ENCODE peak calls at places on chromosomes 11 and 22, in four cellular contexts. One of them, this sample, is unnamed.

GRCh38 chr11:46108752-46109151 is 12.5 kb downstream of the PHF21A start:
- DNase-seq in right atrium auricular region: no peak
- DNase-seq in NB4: no peak
- DNase-seq in Peyer's patch: no peak
- DNase-seq in this sample: no peak

GRCh38 chr22:42202669-42203068 is 67.8 kb downstream of the TCF20 start:
- DNase-seq in right atrium auricular region: no peak
- DNase-seq in NB4: peak
- DNase-seq in Peyer's patch: no peak
- DNase-seq in this sample: no peak

GRCh38 chr11:86160546-86161149 is 83.9 kb upstream of the EED start:
- DNase-seq in right atrium auricular region: no peak
- DNase-seq in Peyer's patch: no peak
- DNase-seq in NB4: no peak
- DNase-seq in this sample: no peak

GRCh38 chr11:57648791-57649735 is 649 bp downstream of the YPEL4 start:
- DNase-seq in right atrium auricular region: no peak
- DNase-seq in NB4: no peak
- DNase-seq in Peyer's patch: no peak
- DNase-seq in this sample: no peak

GRCh38 chr11:122937978-122938377 is 43.7 kb downstream of the BSX start:
- DNase-seq in Peyer's patch: no peak
- DNase-seq in NB4: no peak
- DNase-seq in right atrium auricular region: no peak
- DNase-seq in this sample: no peak

GRCh38 chr11:16841984-16842383 is 103.5 kb downstream of the C11orf58 start:
- DNase-seq in Peyer's patch: no peak
- DNase-seq in NB4: no peak
- DNase-seq in right atrium auricular region: no peak
- DNase-seq in this sample: peak

GRCh38 chr11:66687831-66688281 is 10.2 kb upstream of the RBM4B start:
- DNase-seq in right atrium auricular region: no peak
- DNase-seq in Peyer's patch: no peak
- DNase-seq in NB4: no peak
- DNase-seq in this sample: no peak

GRCh38 chr22:41576877-41577276 is 12.8 kb downstream of the PMM1 start:
- DNase-seq in right atrium auricular region: no peak
- DNase-seq in Peyer's patch: peak
- DNase-seq in NB4: peak
- DNase-seq in this sample: peak

GRCh38 chr22:44586337-44586990 is 88.4 kb upstream of the RTL6 start:
- DNase-seq in NB4: no peak
- DNase-seq in right atrium auricular region: no peak
- DNase-seq in Peyer's patch: no peak
- DNase-seq in this sample: no peak

GRCh38 chr11:92667446-92668165 is 301.8 kb upstream of the MTNR1B start:
- DNase-seq in Peyer's patch: no peak
- DNase-seq in right atrium auricular region: no peak
- DNase-seq in NB4: no peak
- DNase-seq in this sample: no peak

GRCh38 chr22:36224245-36224644 is 15.1 kb downstream of the APOL2 start:
- DNase-seq in Peyer's patch: no peak
- DNase-seq in right atrium auricular region: no peak
- DNase-seq in NB4: no peak
- DNase-seq in this sample: no peak

GRCh38 chr22:31661851-31662667 is at the start of gene PISD:
- DNase-seq in right atrium auricular region: peak
- DNase-seq in Peyer's patch: peak
- DNase-seq in NB4: peak
- DNase-seq in this sample: peak
- TF ChIP-seq CTCF in right atrium auricular region: no peak
- TF ChIP-seq CTCF in Peyer's patch: no peak
- TF ChIP-seq CTCF in NB4: no peak
- TF ChIP-seq CTCF in this sample: no peak

GRCh38 chr22:26169312-26170111 is at the start of gene SEZ6L:
- DNase-seq in right atrium auricular region: no peak
- DNase-seq in Peyer's patch: no peak
- DNase-seq in NB4: peak
- DNase-seq in this sample: peak

GRCh38 chr22:26168934-26169311 is 339 bp upstream of the SEZ6L start:
- DNase-seq in Peyer's patch: no peak
- DNase-seq in NB4: no peak
- DNase-seq in right atrium auricular region: no peak
- DNase-seq in this sample: no peak

GRCh38 chr22:26168199-26168915 is 905 bp upstream of the SEZ6L start:
- DNase-seq in NB4: peak
- DNase-seq in right atrium auricular region: no peak
- DNase-seq in Peyer's patch: no peak
- DNase-seq in this sample: no peak

GRCh38 chr22:26170795-26171194 is 1.5 kb downstream of the SEZ6L start:
- DNase-seq in NB4: peak
- DNase-seq in right atrium auricular region: no peak
- DNase-seq in Peyer's patch: no peak
- DNase-seq in this sample: no peak

DNA sequence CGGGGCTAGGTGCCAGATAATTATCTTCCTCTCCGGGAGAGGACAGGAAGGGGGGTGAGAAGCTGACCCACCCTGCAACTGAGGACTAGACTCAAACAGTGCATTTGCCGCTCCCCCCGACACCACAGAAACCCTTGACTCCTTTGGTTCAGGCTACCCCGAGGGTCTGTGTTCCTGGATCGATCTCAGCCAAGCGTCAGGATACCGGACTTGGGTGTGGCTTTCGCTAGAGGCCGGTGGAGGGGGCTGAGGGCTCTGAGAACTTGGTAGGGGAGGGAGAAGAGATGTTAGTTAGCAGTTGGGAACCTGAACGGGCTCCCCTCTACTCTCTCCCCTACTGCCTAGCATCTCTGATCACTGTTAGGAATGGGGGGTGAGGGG is 840 bp downstream of the SEZ6L start:
- DNase-seq in right atrium auricular region: no peak
- DNase-seq in NB4: peak
- DNase-seq in Peyer's patch: no peak
- DNase-seq in this sample: no peak
- H3K4me3 ChIP-seq in right atrium auricular region: peak
- H3K4me3 ChIP-seq in NB4: no peak
- H3K4me3 ChIP-seq in Peyer's patch: peak
- H3K4me3 ChIP-seq in this sample: no peak

GRCh38 chr11:105456950-105457349 is 152.9 kb upstream of the GRIA4 start:
- DNase-seq in NB4: peak
- DNase-seq in right atrium auricular region: no peak
- DNase-seq in Peyer's patch: no peak
- DNase-seq in this sample: no peak
- TF ChIP-seq CTCF in NB4: peak
- TF ChIP-seq CTCF in right atrium auricular region: no peak
- TF ChIP-seq CTCF in Peyer's patch: no peak
- TF ChIP-seq CTCF in this sample: peak

DNA sequence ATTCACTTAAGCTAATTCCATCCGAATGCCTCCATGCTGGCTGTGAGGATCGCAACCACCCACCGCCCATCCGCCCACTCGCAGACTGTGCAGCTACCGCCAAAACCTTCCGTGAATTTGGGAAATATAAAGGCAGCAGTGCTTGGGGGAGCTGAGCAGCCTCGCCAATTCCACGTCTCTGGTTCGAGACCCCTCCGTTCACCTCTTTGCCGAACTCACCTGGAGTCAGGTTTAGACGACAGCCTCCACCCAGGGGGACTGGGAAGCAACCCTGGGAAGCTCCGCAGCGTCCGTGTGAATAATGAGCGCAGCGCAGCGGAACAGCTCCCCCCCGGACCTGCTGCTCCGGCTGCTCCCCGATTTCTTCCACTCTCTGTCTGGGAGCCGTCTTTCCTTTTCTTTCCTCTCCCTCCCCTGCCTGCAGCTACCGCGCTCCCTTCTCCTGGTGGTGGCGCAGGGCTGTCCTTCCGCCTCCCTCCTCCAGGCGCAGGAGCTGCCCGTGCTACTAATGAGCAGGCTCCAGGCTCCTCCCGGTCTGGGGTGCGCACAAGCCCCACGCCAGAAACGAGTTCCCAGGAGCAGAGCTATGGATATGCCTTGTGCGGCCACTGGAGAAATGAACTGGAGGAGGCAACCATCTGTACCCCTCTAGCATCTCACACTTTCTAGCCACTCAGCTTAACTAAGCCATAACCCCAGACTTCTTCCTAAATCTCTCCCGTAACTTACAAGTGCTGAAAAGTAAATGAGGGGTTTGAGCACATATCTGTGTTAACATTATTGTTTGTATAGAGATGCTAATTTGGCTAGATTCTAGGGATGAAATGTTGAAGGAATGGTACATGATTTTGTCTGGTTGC is 107.3 kb downstream of the XKR3 start:
- DNase-seq in right atrium auricular region: no peak
- DNase-seq in Peyer's patch: no peak
- DNase-seq in NB4: no peak
- DNase-seq in this sample: no peak
- H3K4me3 ChIP-seq in right atrium auricular region: no peak
- H3K4me3 ChIP-seq in Peyer's patch: no peak
- H3K4me3 ChIP-seq in NB4: no peak
- H3K4me3 ChIP-seq in this sample: no peak